ENCODE peak calls at places on chromosome 2, in five cellular contexts. One of them, this sample, is unnamed. For H3K9me3, the result is how much of the 10 kb centered on the place peaks cover.

GRCh38 chr2:20667531-20668401 is 822 bp downstream of the GDF7 start:
- DNase-seq in stomach: no peak
- DNase-seq in sigmoid colon: no peak
- DNase-seq in GM23248: no peak
- DNase-seq in Caco-2: peak
- DNase-seq in this sample: no peak

GRCh38 chr2:157246212-157247067 is 11.1 kb upstream of the GALNT5 start:
- DNase-seq in stomach: no peak
- DNase-seq in GM23248: peak
- DNase-seq in Caco-2: peak
- DNase-seq in sigmoid colon: no peak
- DNase-seq in this sample: peak

GRCh38 chr2:10785260-10785659 is 27.3 kb downstream of the PDIA6 start:
- DNase-seq in Caco-2: no peak
- DNase-seq in stomach: no peak
- DNase-seq in sigmoid colon: peak
- DNase-seq in GM23248: no peak
- DNase-seq in this sample: no peak

GRCh38 chr2:172283476-172283875 is 143.9 kb upstream of the ITGA6 start:
- DNase-seq in Caco-2: no peak
- DNase-seq in GM23248: peak
- DNase-seq in stomach: no peak
- DNase-seq in sigmoid colon: no peak
- DNase-seq in this sample: peak

GRCh38 chr2:140307532-140307931 is 1527.3 kb upstream of the NXPH2 start:
- DNase-seq in Caco-2: no peak
- DNase-seq in stomach: no peak
- DNase-seq in sigmoid colon: no peak
- DNase-seq in GM23248: no peak
- DNase-seq in this sample: no peak

GRCh38 chr2:13106302-13106701 is 389.6 kb downstream of the TRIB2 start:
- DNase-seq in sigmoid colon: no peak
- DNase-seq in stomach: no peak
- DNase-seq in GM23248: no peak
- DNase-seq in Caco-2: no peak
- DNase-seq in this sample: no peak

GRCh38 chr2:238820909-238821308 is 27.0 kb upstream of the TWIST2 start:
- DNase-seq in stomach: no peak
- DNase-seq in GM23248: peak
- DNase-seq in sigmoid colon: no peak
- DNase-seq in Caco-2: no peak
- DNase-seq in this sample: no peak

GRCh38 chr2:92074549-92074898 is 2796.7 kb upstream of the TEKT4 start:
- DNase-seq in GM23248: no peak
- DNase-seq in Caco-2: no peak
- DNase-seq in sigmoid colon: peak
- DNase-seq in stomach: peak
- DNase-seq in this sample: no peak

GRCh38 chr2:53508667-53509066 is 258.9 kb upstream of the CHAC2 start:
- DNase-seq in Caco-2: no peak
- DNase-seq in stomach: no peak
- DNase-seq in GM23248: peak
- DNase-seq in sigmoid colon: no peak
- DNase-seq in this sample: no peak

GRCh38 chr2:43178055-43178598 is 48.3 kb downstream of the ZFP36L2 start:
- DNase-seq in Caco-2: no peak
- DNase-seq in sigmoid colon: no peak
- DNase-seq in stomach: no peak
- DNase-seq in GM23248: no peak
- DNase-seq in this sample: no peak

GRCh38 chr2:16104345-16105177 is 164.2 kb downstream of the MYCN start:
- DNase-seq in Caco-2: peak
- DNase-seq in GM23248: no peak
- DNase-seq in stomach: no peak
- DNase-seq in sigmoid colon: no peak
- DNase-seq in this sample: no peak

GRCh38 chr2:105888625-105889024 is 143.9 kb downstream of the NCK2 start:
- DNase-seq in GM23248: peak
- DNase-seq in sigmoid colon: no peak
- DNase-seq in stomach: no peak
- DNase-seq in Caco-2: peak
- DNase-seq in this sample: no peak

GRCh38 chr2:58030789-58031188 is 15.8 kb upstream of the VRK2 start:
- DNase-seq in sigmoid colon: no peak
- DNase-seq in GM23248: peak
- DNase-seq in stomach: no peak
- DNase-seq in Caco-2: no peak
- DNase-seq in this sample: no peak

GRCh38 chr2:168180483-168180882 is 66.9 kb downstream of the STK39 start:
- DNase-seq in sigmoid colon: no peak
- DNase-seq in stomach: no peak
- DNase-seq in GM23248: no peak
- DNase-seq in Caco-2: no peak
- DNase-seq in this sample: no peak

GRCh38 chr2:168555283-168555682 is 99.2 kb downstream of the CERS6 start:
- DNase-seq in Caco-2: no peak
- DNase-seq in stomach: no peak
- DNase-seq in GM23248: no peak
- DNase-seq in sigmoid colon: no peak
- DNase-seq in this sample: no peak

GRCh38 chr2:219331560-219332213 is 857 bp downstream of the RESP18 start:
- DNase-seq in sigmoid colon: no peak
- DNase-seq in stomach: no peak
- DNase-seq in Caco-2: peak
- DNase-seq in GM23248: peak
- DNase-seq in this sample: no peak

GRCh38 chr2:23512778-23513177 is 127.8 kb downstream of the KLHL29 start:
- DNase-seq in Caco-2: no peak
- DNase-seq in sigmoid colon: no peak
- DNase-seq in stomach: no peak
- DNase-seq in GM23248: no peak
- DNase-seq in this sample: no peak

GRCh38 chr2:31147645-31148044 is 9.4 kb upstream of the GALNT14 start:
- DNase-seq in GM23248: no peak
- DNase-seq in sigmoid colon: no peak
- DNase-seq in Caco-2: no peak
- DNase-seq in stomach: no peak
- DNase-seq in this sample: no peak

GRCh38 chr2:239164281-239164871 is 236.4 kb downstream of the HDAC4 start:
- DNase-seq in GM23248: no peak
- DNase-seq in Caco-2: no peak
- DNase-seq in stomach: no peak
- DNase-seq in sigmoid colon: peak
- DNase-seq in this sample: peak

GRCh38 chr2:19580830-19581229 is 222.4 kb upstream of the OSR1 start:
- DNase-seq in sigmoid colon: no peak
- DNase-seq in Caco-2: peak
- DNase-seq in stomach: no peak
- DNase-seq in GM23248: no peak
- DNase-seq in this sample: no peak

GRCh38 chr2:6441800-6442199 is 423.9 kb downstream of the CMPK2 start:
- DNase-seq in sigmoid colon: no peak
- DNase-seq in stomach: no peak
- DNase-seq in GM23248: no peak
- DNase-seq in Caco-2: no peak
- DNase-seq in this sample: no peak

GRCh38 chr2:118689033-118689432 is 158.4 kb downstream of the EN1 start:
- DNase-seq in Caco-2: no peak
- DNase-seq in sigmoid colon: no peak
- DNase-seq in stomach: no peak
- DNase-seq in GM23248: no peak
- DNase-seq in this sample: no peak

GRCh38 chr2:201931955-201932354 is 101.7 kb upstream of the FZD7 start:
- DNase-seq in sigmoid colon: no peak
- DNase-seq in stomach: no peak
- DNase-seq in Caco-2: no peak
- DNase-seq in GM23248: peak
- DNase-seq in this sample: peak

GRCh38 chr2:18599509-18600254 is 10.3 kb upstream of the NT5C1B start:
- DNase-seq in Caco-2: no peak
- DNase-seq in stomach: no peak
- DNase-seq in GM23248: peak
- DNase-seq in sigmoid colon: no peak
- DNase-seq in this sample: no peak

GRCh38 chr2:176251928-176252327 is 17.3 kb upstream of the MTX2 start:
- DNase-seq in GM23248: peak
- DNase-seq in sigmoid colon: no peak
- DNase-seq in stomach: no peak
- DNase-seq in Caco-2: no peak
- DNase-seq in this sample: no peak

GRCh38 chr2:43927442-43927841 is 68.3 kb downstream of the LRPPRC start:
- DNase-seq in stomach: no peak
- DNase-seq in GM23248: no peak
- DNase-seq in sigmoid colon: no peak
- DNase-seq in Caco-2: no peak
- DNase-seq in this sample: no peak

GRCh38 chr2:136045344-136045743 is 59.9 kb upstream of the DARS1 start:
- DNase-seq in sigmoid colon: no peak
- DNase-seq in GM23248: no peak
- DNase-seq in Caco-2: no peak
- DNase-seq in stomach: no peak
- DNase-seq in this sample: no peak

GRCh38 chr2:67564076-67564475 is 166.9 kb downstream of the ETAA1 start:
- DNase-seq in GM23248: peak
- DNase-seq in Caco-2: no peak
- DNase-seq in sigmoid colon: no peak
- DNase-seq in stomach: no peak
- DNase-seq in this sample: no peak

GRCh38 chr2:200438251-200438650 is 71.6 kb downstream of the KCTD18 start:
- DNase-seq in GM23248: no peak
- DNase-seq in stomach: no peak
- DNase-seq in sigmoid colon: no peak
- DNase-seq in Caco-2: no peak
- DNase-seq in this sample: no peak

GRCh38 chr2:86136141-86136540 is 30.1 kb downstream of the PTCD3 start:
- DNase-seq in sigmoid colon: no peak
- DNase-seq in GM23248: no peak
- DNase-seq in stomach: no peak
- DNase-seq in Caco-2: no peak
- DNase-seq in this sample: no peak

GRCh38 chr2:63790913-63791312 is 50.8 kb upstream of the UGP2 start:
- DNase-seq in GM23248: peak
- DNase-seq in sigmoid colon: no peak
- DNase-seq in stomach: no peak
- DNase-seq in Caco-2: no peak
- DNase-seq in this sample: peak

GRCh38 chr2:126736133-126736874 is 80.3 kb downstream of the GYPC start:
- DNase-seq in stomach: no peak
- DNase-seq in sigmoid colon: no peak
- DNase-seq in GM23248: no peak
- DNase-seq in Caco-2: no peak
- DNase-seq in this sample: no peak

GRCh38 chr2:1738646-1739302 is 5.5 kb downstream of the PXDN start:
- DNase-seq in Caco-2: no peak
- DNase-seq in GM23248: no peak
- DNase-seq in stomach: no peak
- DNase-seq in sigmoid colon: peak
- DNase-seq in this sample: peak
- H3K9me3 ChIP-seq in Caco-2: under half
- H3K9me3 ChIP-seq in GM23248: under half
- H3K9me3 ChIP-seq in stomach: under half
- H3K9me3 ChIP-seq in sigmoid colon: under half
- H3K9me3 ChIP-seq in this sample: under half

DNA sequence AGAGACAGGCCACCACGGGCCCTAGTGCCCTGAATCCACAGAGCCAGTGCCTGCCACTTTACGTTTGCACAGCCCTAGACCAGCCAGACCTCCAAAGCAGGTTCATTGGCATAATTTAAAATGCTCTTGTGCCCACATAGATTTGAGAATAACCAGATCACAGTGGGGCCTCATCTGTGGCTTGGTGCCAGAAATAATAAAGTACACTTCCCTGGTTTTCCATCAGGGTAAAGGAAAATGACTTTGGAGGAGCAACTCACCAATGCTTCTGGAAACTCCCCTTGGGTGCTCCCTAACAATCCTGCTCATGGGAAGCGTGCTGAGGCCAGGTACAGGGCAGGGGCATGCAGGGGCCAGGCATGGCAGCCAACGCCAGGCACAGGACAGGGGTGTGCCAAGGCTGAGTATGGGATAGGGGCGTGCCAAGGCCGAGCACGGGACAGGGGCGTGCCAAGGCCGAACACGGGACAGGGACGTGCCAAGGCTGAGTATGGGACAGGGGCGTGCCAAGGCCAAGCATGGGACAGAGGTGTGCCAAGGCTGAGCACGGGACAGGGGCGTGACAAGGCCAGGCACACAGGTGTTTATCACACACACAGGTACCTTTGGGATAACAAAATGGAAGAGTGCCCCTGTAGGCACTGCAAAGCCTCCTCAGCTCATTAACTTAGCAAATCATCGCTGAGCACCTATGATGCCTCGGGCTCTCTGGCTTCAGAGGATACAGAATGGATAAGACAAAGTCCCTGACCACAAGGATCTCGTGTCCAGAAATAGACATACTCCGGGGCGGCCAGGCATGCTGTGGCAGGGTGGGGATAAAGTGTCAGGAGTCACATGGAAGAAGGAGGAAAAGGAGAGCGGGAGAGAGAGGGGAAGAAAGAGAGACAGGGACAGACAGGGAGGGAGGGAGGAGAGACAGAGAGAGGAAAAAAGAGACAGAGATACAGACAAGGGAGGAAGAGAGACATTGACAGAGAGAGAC is 334.7 kb downstream of the EIPR1 start:
- DNase-seq in GM23248: no peak
- DNase-seq in stomach: no peak
- DNase-seq in sigmoid colon: no peak
- DNase-seq in Caco-2: no peak
- DNase-seq in this sample: peak
- H3K9me3 ChIP-seq in GM23248: under half
- H3K9me3 ChIP-seq in stomach: under half
- H3K9me3 ChIP-seq in sigmoid colon: under half
- H3K9me3 ChIP-seq in Caco-2: under half
- H3K9me3 ChIP-seq in this sample: under half

GRCh38 chr2:170090229-170090628 is 87.7 kb upstream of the MYO3B start:
- DNase-seq in GM23248: no peak
- DNase-seq in Caco-2: no peak
- DNase-seq in sigmoid colon: no peak
- DNase-seq in stomach: no peak
- DNase-seq in this sample: no peak
- H3K9me3 ChIP-seq in GM23248: under half
- H3K9me3 ChIP-seq in Caco-2: under half
- H3K9me3 ChIP-seq in sigmoid colon: under half
- H3K9me3 ChIP-seq in stomach: under half
- H3K9me3 ChIP-seq in this sample: under half

DNA sequence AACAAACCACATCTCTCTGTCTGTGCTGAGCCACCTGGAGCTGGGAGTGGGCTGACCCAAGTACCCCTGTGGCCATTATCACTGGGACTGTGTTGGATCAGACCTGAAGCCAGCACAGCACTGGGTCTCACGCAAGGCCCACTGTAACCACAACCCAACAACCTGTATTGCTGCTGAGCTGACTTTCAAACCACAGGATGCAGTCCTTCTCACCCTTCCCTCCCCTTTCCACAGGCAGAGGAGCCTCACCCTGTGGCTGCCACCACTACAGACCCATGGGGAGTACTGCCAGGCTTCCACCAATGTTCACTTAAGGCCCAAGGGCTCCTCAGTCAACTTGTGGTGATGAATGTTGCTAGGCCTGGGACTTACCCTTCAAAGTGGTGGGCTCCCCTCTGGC is 135.7 kb downstream of the DIS3L2 start:
- DNase-seq in stomach: no peak
- DNase-seq in Caco-2: no peak
- DNase-seq in sigmoid colon: no peak
- DNase-seq in GM23248: no peak
- DNase-seq in this sample: no peak
- H3K9me3 ChIP-seq in stomach: under half
- H3K9me3 ChIP-seq in Caco-2: under half
- H3K9me3 ChIP-seq in sigmoid colon: under half
- H3K9me3 ChIP-seq in GM23248: under half
- H3K9me3 ChIP-seq in this sample: under half

GRCh38 chr2:506866-507265 is 170.3 kb downstream of the TMEM18 start:
- DNase-seq in stomach: no peak
- DNase-seq in GM23248: no peak
- DNase-seq in sigmoid colon: no peak
- DNase-seq in Caco-2: no peak
- DNase-seq in this sample: no peak
- H3K9me3 ChIP-seq in stomach: under half
- H3K9me3 ChIP-seq in GM23248: under half
- H3K9me3 ChIP-seq in sigmoid colon: under half
- H3K9me3 ChIP-seq in Caco-2: under half
- H3K9me3 ChIP-seq in this sample: under half

This sample was measured in SJSA1.